ENCODE peak calls at places on chromosomes 2 and 18, in nine cellular contexts. One of them, this sample, is unnamed.

GRCh38 chr2:57888463-57888862 is 158.1 kb upstream of the VRK2 start:
- DNase-seq in heart left ventricle: no peak
- DNase-seq in adrenal gland: no peak
- DNase-seq in right lobe of liver: no peak
- DNase-seq in transverse colon: no peak
- DNase-seq in lower leg skin: no peak
- DNase-seq in uterus: no peak
- DNase-seq in A549: no peak
- DNase-seq in thyroid gland: no peak
- DNase-seq in this sample: no peak

GRCh38 chr18:49667462-49667861 is 105.6 kb downstream of the LIPG start:
- DNase-seq in transverse colon: no peak
- DNase-seq in adrenal gland: no peak
- DNase-seq in A549: no peak
- DNase-seq in uterus: no peak
- DNase-seq in lower leg skin: no peak
- DNase-seq in heart left ventricle: no peak
- DNase-seq in thyroid gland: no peak
- DNase-seq in right lobe of liver: no peak
- DNase-seq in this sample: no peak

GRCh38 chr2:223062304-223062845 is 10.4 kb downstream of the KCNE4 start:
- DNase-seq in A549: no peak
- DNase-seq in adrenal gland: no peak
- DNase-seq in heart left ventricle: no peak
- DNase-seq in lower leg skin: no peak
- DNase-seq in uterus: no peak
- DNase-seq in transverse colon: no peak
- DNase-seq in thyroid gland: no peak
- DNase-seq in right lobe of liver: no peak
- DNase-seq in this sample: no peak

GRCh38 chr2:37563375-37564011 is 107.9 kb downstream of the CDC42EP3 start:
- DNase-seq in uterus: no peak
- DNase-seq in lower leg skin: no peak
- DNase-seq in A549: no peak
- DNase-seq in thyroid gland: no peak
- DNase-seq in heart left ventricle: no peak
- DNase-seq in transverse colon: no peak
- DNase-seq in right lobe of liver: no peak
- DNase-seq in adrenal gland: no peak
- DNase-seq in this sample: peak

GRCh38 chr2:164826293-164827243 is 15.1 kb downstream of the COBLL1 start:
- DNase-seq in adrenal gland: peak
- DNase-seq in right lobe of liver: no peak
- DNase-seq in heart left ventricle: peak
- DNase-seq in transverse colon: peak
- DNase-seq in lower leg skin: no peak
- DNase-seq in A549: no peak
- DNase-seq in uterus: no peak
- DNase-seq in thyroid gland: peak
- DNase-seq in this sample: no peak

GRCh38 chr2:12678189-12678588 is 38.5 kb upstream of the TRIB2 start:
- DNase-seq in uterus: no peak
- DNase-seq in thyroid gland: no peak
- DNase-seq in adrenal gland: no peak
- DNase-seq in right lobe of liver: no peak
- DNase-seq in heart left ventricle: no peak
- DNase-seq in A549: no peak
- DNase-seq in lower leg skin: no peak
- DNase-seq in transverse colon: no peak
- DNase-seq in this sample: no peak

GRCh38 chr2:43124667-43125057 is 101.7 kb downstream of the ZFP36L2 start:
- DNase-seq in heart left ventricle: no peak
- DNase-seq in lower leg skin: no peak
- DNase-seq in adrenal gland: no peak
- DNase-seq in A549: no peak
- DNase-seq in transverse colon: no peak
- DNase-seq in thyroid gland: no peak
- DNase-seq in uterus: no peak
- DNase-seq in right lobe of liver: no peak
- DNase-seq in this sample: no peak

GRCh38 chr2:191318037-191318728 is 73.0 kb downstream of the MYO1B start:
- DNase-seq in heart left ventricle: no peak
- DNase-seq in adrenal gland: no peak
- DNase-seq in transverse colon: peak
- DNase-seq in thyroid gland: no peak
- DNase-seq in lower leg skin: no peak
- DNase-seq in uterus: peak
- DNase-seq in right lobe of liver: no peak
- DNase-seq in A549: no peak
- DNase-seq in this sample: no peak

GRCh38 chr2:134141598-134142340 is 112.1 kb upstream of the MGAT5 start:
- DNase-seq in thyroid gland: no peak
- DNase-seq in A549: no peak
- DNase-seq in uterus: no peak
- DNase-seq in right lobe of liver: no peak
- DNase-seq in lower leg skin: no peak
- DNase-seq in heart left ventricle: no peak
- DNase-seq in adrenal gland: no peak
- DNase-seq in transverse colon: no peak
- DNase-seq in this sample: no peak

GRCh38 chr2:165563468-165564225 is 94.1 kb downstream of the CSRNP3 start:
- DNase-seq in thyroid gland: no peak
- DNase-seq in transverse colon: no peak
- DNase-seq in right lobe of liver: no peak
- DNase-seq in heart left ventricle: no peak
- DNase-seq in adrenal gland: no peak
- DNase-seq in lower leg skin: no peak
- DNase-seq in uterus: no peak
- DNase-seq in A549: peak
- DNase-seq in this sample: peak

GRCh38 chr2:47504174-47504810 is 101.3 kb downstream of the MSH2 start:
- DNase-seq in right lobe of liver: no peak
- DNase-seq in A549: no peak
- DNase-seq in heart left ventricle: no peak
- DNase-seq in lower leg skin: peak
- DNase-seq in adrenal gland: no peak
- DNase-seq in thyroid gland: no peak
- DNase-seq in uterus: no peak
- DNase-seq in transverse colon: no peak
- DNase-seq in this sample: peak

GRCh38 chr18:80154293-80154692 is 45.2 kb downstream of the ADNP2 start:
- DNase-seq in lower leg skin: peak
- DNase-seq in right lobe of liver: no peak
- DNase-seq in heart left ventricle: no peak
- DNase-seq in uterus: no peak
- DNase-seq in A549: peak
- DNase-seq in adrenal gland: peak
- DNase-seq in transverse colon: no peak
- DNase-seq in thyroid gland: no peak
- DNase-seq in this sample: peak

GRCh38 chr18:9101730-9102390 is 639 bp upstream of the NDUFV2 start:
- DNase-seq in A549: peak
- DNase-seq in heart left ventricle: no peak
- DNase-seq in thyroid gland: no peak
- DNase-seq in transverse colon: no peak
- DNase-seq in uterus: no peak
- DNase-seq in adrenal gland: no peak
- DNase-seq in lower leg skin: no peak
- DNase-seq in right lobe of liver: no peak
- DNase-seq in this sample: peak

GRCh38 chr2:98473995-98474780 is 29.5 kb downstream of the INPP4A start:
- DNase-seq in right lobe of liver: no peak
- DNase-seq in uterus: no peak
- DNase-seq in adrenal gland: no peak
- DNase-seq in lower leg skin: no peak
- DNase-seq in A549: no peak
- DNase-seq in thyroid gland: no peak
- DNase-seq in heart left ventricle: no peak
- DNase-seq in transverse colon: no peak
- DNase-seq in this sample: no peak

GRCh38 chr2:75022516-75022915 is 64.1 kb downstream of the POLE4 start:
- DNase-seq in right lobe of liver: no peak
- DNase-seq in heart left ventricle: no peak
- DNase-seq in thyroid gland: no peak
- DNase-seq in A549: no peak
- DNase-seq in transverse colon: no peak
- DNase-seq in lower leg skin: no peak
- DNase-seq in adrenal gland: no peak
- DNase-seq in uterus: no peak
- DNase-seq in this sample: no peak

GRCh38 chr18:47968006-47968676 is 37.7 kb upstream of the SMAD2 start:
- DNase-seq in uterus: no peak
- DNase-seq in thyroid gland: peak
- DNase-seq in lower leg skin: no peak
- DNase-seq in transverse colon: no peak
- DNase-seq in A549: peak
- DNase-seq in adrenal gland: no peak
- DNase-seq in heart left ventricle: no peak
- DNase-seq in right lobe of liver: no peak
- DNase-seq in this sample: no peak

GRCh38 chr2:148255929-148256328 is 235.0 kb downstream of the MBD5 start:
- DNase-seq in thyroid gland: no peak
- DNase-seq in lower leg skin: peak
- DNase-seq in adrenal gland: peak
- DNase-seq in transverse colon: no peak
- DNase-seq in uterus: no peak
- DNase-seq in right lobe of liver: peak
- DNase-seq in A549: no peak
- DNase-seq in heart left ventricle: no peak
- DNase-seq in this sample: no peak

GRCh38 chr2:215793747-215794595 is 219.4 kb downstream of the MREG start:
- DNase-seq in thyroid gland: peak
- DNase-seq in A549: peak
- DNase-seq in uterus: no peak
- DNase-seq in lower leg skin: no peak
- DNase-seq in right lobe of liver: no peak
- DNase-seq in heart left ventricle: peak
- DNase-seq in transverse colon: peak
- DNase-seq in adrenal gland: peak
- DNase-seq in this sample: peak
- TF ChIP-seq POLR2A in thyroid gland: no peak
- TF ChIP-seq POLR2A in A549: no peak
- TF ChIP-seq POLR2A in uterus: no peak
- TF ChIP-seq POLR2A in lower leg skin: no peak
- TF ChIP-seq POLR2A in right lobe of liver: no peak
- TF ChIP-seq POLR2A in heart left ventricle: no peak
- TF ChIP-seq POLR2A in transverse colon: no peak
- TF ChIP-seq POLR2A in adrenal gland: no peak
- TF ChIP-seq POLR2A in this sample: no peak

GRCh38 chr2:156116113-156116512 is 216.4 kb downstream of the NR4A2 start:
- DNase-seq in lower leg skin: no peak
- DNase-seq in thyroid gland: no peak
- DNase-seq in A549: no peak
- DNase-seq in adrenal gland: no peak
- DNase-seq in uterus: no peak
- DNase-seq in transverse colon: no peak
- DNase-seq in right lobe of liver: no peak
- DNase-seq in heart left ventricle: no peak
- DNase-seq in this sample: no peak

GRCh38 chr2:156112323-156112722 is 220.2 kb downstream of the NR4A2 start:
- DNase-seq in adrenal gland: no peak
- DNase-seq in lower leg skin: no peak
- DNase-seq in transverse colon: no peak
- DNase-seq in heart left ventricle: no peak
- DNase-seq in thyroid gland: no peak
- DNase-seq in uterus: no peak
- DNase-seq in right lobe of liver: no peak
- DNase-seq in A549: no peak
- DNase-seq in this sample: no peak

GRCh38 chr2:156115338-156115737 is 217.2 kb downstream of the NR4A2 start:
- DNase-seq in adrenal gland: no peak
- DNase-seq in uterus: no peak
- DNase-seq in thyroid gland: no peak
- DNase-seq in lower leg skin: no peak
- DNase-seq in heart left ventricle: no peak
- DNase-seq in right lobe of liver: no peak
- DNase-seq in transverse colon: no peak
- DNase-seq in A549: no peak
- DNase-seq in this sample: no peak

GRCh38 chr2:156110890-156111289 is 221.6 kb downstream of the NR4A2 start:
- DNase-seq in thyroid gland: peak
- DNase-seq in lower leg skin: no peak
- DNase-seq in adrenal gland: peak
- DNase-seq in A549: peak
- DNase-seq in heart left ventricle: no peak
- DNase-seq in uterus: no peak
- DNase-seq in transverse colon: peak
- DNase-seq in right lobe of liver: no peak
- DNase-seq in this sample: peak
- TF ChIP-seq CTCF in thyroid gland: no peak
- TF ChIP-seq CTCF in lower leg skin: no peak
- TF ChIP-seq CTCF in adrenal gland: no peak
- TF ChIP-seq CTCF in A549: no peak
- TF ChIP-seq CTCF in heart left ventricle: peak
- TF ChIP-seq CTCF in uterus: no peak
- TF ChIP-seq CTCF in transverse colon: peak
- TF ChIP-seq CTCF in right lobe of liver: no peak
- TF ChIP-seq CTCF in this sample: peak

DNA sequence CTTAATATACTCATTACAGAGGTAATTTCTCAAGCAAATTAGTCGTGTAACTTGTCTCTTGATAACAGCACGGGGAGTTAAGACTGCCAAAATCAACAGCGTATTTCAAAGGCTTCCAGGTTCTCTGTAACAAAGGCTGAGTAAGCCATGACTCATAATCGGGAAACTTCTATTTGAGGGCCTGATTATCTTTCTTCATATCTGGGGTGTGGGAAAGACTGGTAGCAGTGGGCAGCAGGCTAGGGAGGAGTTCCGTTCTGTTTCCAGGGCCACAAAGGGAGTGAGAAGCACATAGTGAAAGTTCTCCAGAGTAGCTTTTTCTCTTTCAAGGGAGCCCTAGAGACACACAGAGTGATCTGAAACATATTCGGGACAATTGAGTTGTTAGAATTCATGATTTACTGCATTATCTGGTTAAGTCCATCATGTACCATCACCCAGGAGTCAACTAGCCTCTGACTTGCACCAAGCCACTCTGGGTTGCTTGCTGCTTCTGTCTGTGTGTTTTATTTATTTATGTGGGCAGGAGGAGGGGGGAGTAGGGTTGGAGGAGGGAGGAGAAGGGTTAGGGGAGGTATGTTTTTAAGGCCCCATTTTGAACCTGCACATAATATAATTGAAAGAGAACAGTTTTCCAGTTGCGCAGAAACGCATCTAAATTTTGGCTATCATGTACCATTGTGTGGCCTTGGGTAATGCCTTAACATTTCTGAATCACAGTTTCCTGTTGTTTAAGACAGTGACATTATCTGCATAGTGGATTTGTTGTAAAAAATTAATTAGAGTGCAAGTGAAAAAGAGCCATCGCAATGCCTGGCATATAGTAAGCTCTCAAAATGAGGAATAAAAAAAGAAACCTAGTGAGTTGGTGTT is 80.5 kb upstream of the ITPRID2 start:
- DNase-seq in heart left ventricle: peak
- DNase-seq in transverse colon: peak
- DNase-seq in A549: peak
- DNase-seq in adrenal gland: peak
- DNase-seq in uterus: no peak
- DNase-seq in right lobe of liver: no peak
- DNase-seq in lower leg skin: no peak
- DNase-seq in thyroid gland: no peak
- DNase-seq in this sample: peak
- TF ChIP-seq POLR2A in heart left ventricle: no peak
- TF ChIP-seq POLR2A in transverse colon: no peak
- TF ChIP-seq POLR2A in A549: no peak
- TF ChIP-seq POLR2A in adrenal gland: peak
- TF ChIP-seq POLR2A in uterus: no peak
- TF ChIP-seq POLR2A in right lobe of liver: no peak
- TF ChIP-seq POLR2A in lower leg skin: no peak
- TF ChIP-seq POLR2A in thyroid gland: no peak
- TF ChIP-seq POLR2A in this sample: no peak

GRCh38 chr2:100422320-100422719 is 4.9 kb upstream of the CHST10 start:
- DNase-seq in adrenal gland: peak
- DNase-seq in thyroid gland: peak
- DNase-seq in transverse colon: no peak
- DNase-seq in A549: peak
- DNase-seq in uterus: no peak
- DNase-seq in right lobe of liver: no peak
- DNase-seq in heart left ventricle: no peak
- DNase-seq in lower leg skin: no peak
- DNase-seq in this sample: peak
- TF ChIP-seq CTCF in adrenal gland: peak
- TF ChIP-seq CTCF in thyroid gland: no peak
- TF ChIP-seq CTCF in transverse colon: peak
- TF ChIP-seq CTCF in A549: peak
- TF ChIP-seq CTCF in uterus: peak
- TF ChIP-seq CTCF in right lobe of liver: peak
- TF ChIP-seq CTCF in heart left ventricle: peak
- TF ChIP-seq CTCF in lower leg skin: no peak
- TF ChIP-seq CTCF in this sample: peak